ENCODE peak calls at places on chromosomes 5 and 9, in nine cellular contexts. B is endothelial cell of umbilical vein, M is PC-3, I is SK-N-SH, X is OCI-LY7, Y is HCT116, E is mammary epithelial cell, Z is H9, R is GM23248. J is an unnamed sample. For H3K9me3, the result is how much of the 10 kb centered on the place peaks cover.

GRCh38 chr9:89996106-89996505 is 391.3 kb downstream of the GADD45G start:
- DNase-seq in B (no peak), M (no peak), I (no peak), X (no peak), Y (no peak), E (no peak), Z (no peak), R (no peak), J (no peak)

GRCh38 chr9:70111042-70111602 is 67.5 kb downstream of the MAMDC2 start:
- DNase-seq in B (peak), M (peak), I (peak), X (peak), Y (peak), E (peak), Z (peak), R (peak), J (peak)

GRCh38 chr5:150175536-150175935 is 9.0 kb downstream of the CDX1 start:
- DNase-seq in B (peak), M (peak), I (peak), X (peak), Y (peak), E (no peak), Z (peak), R (peak), J (no peak)

GRCh38 chr5:155867531-155868088 is 459.4 kb upstream of the SGCD start:
- DNase-seq in B (no peak), M (no peak), I (no peak), X (no peak), Y (no peak), E (no peak), Z (no peak), R (peak), J (no peak)

GRCh38 chr9:81372628-81373191 is 316.6 kb downstream of the TLE1 start:
- DNase-seq in B (no peak), M (no peak), I (no peak), X (no peak), Y (no peak), E (no peak), Z (no peak), R (no peak), J (no peak)

GRCh38 chr9:109767404-109767803 is 12.6 kb upstream of the PALM2AKAP2 start:
- DNase-seq in B (no peak), M (no peak), I (no peak), X (no peak), Y (no peak), E (no peak), Z (peak), R (no peak), J (no peak)

GRCh38 chr5:40587284-40587882 is 92.3 kb upstream of the PTGER4 start:
- DNase-seq in B (no peak), M (peak), I (no peak), X (no peak), Y (no peak), E (peak), Z (no peak), R (no peak), J (no peak)

GRCh38 chr5:127296321-127296720 is 5.7 kb downstream of the MEGF10 start:
- DNase-seq in B (peak), M (peak), I (no peak), X (no peak), Y (no peak), E (peak), Z (no peak), R (peak), J (no peak)

GRCh38 chr5:25330721-25331120 is 685.9 kb upstream of the CDH10 start:
- DNase-seq in B (no peak), M (no peak), I (no peak), X (no peak), Y (no peak), E (no peak), Z (no peak), R (no peak), J (no peak)

GRCh38 chr9:88364706-88365105 is 23.5 kb upstream of the SPIN1 start:
- DNase-seq in B (no peak), M (no peak), I (no peak), X (no peak), Y (no peak), E (no peak), Z (no peak), R (no peak), J (no peak)

GRCh38 chr9:88355166-88355565 is 33.1 kb upstream of the SPIN1 start:
- DNase-seq in B (no peak), M (peak), I (no peak), X (no peak), Y (peak), E (peak), Z (no peak), R (peak), J (no peak)

GRCh38 chr9:88358743-88359142 is 29.5 kb upstream of the SPIN1 start:
- DNase-seq in B (no peak), M (no peak), I (no peak), X (no peak), Y (no peak), E (no peak), Z (no peak), R (no peak), J (no peak)
- H3K9me3 ChIP-seq in B (under half), M (under half), I (under half), X (under half), Y (under half), E (under half), Z (under half), R (under half), J (under half)

GRCh38 chr9:695252-695651 is 146.2 kb upstream of the DMRT1 start:
- DNase-seq in B (no peak), M (no peak), I (no peak), X (no peak), Y (no peak), E (no peak), Z (no peak), R (no peak), J (no peak)

GRCh38 chr9:694499-695154 is 146.9 kb upstream of the DMRT1 start:
- DNase-seq in B (peak), M (peak), I (no peak), X (no peak), Y (no peak), E (peak), Z (no peak), R (peak), J (no peak)

GRCh38 chr9:698937-699336 is 142.6 kb upstream of the DMRT1 start:
- DNase-seq in B (no peak), M (no peak), I (no peak), X (no peak), Y (no peak), E (no peak), Z (no peak), R (no peak), J (no peak)

GRCh38 chr9:698276-698675 is 143.2 kb upstream of the DMRT1 start:
- DNase-seq in B (peak), M (peak), I (no peak), X (no peak), Y (no peak), E (no peak), Z (no peak), R (peak), J (no peak)

GRCh38 chr9:696332-697090 is 145.0 kb upstream of the DMRT1 start:
- DNase-seq in B (peak), M (peak), I (no peak), X (no peak), Y (no peak), E (no peak), Z (no peak), R (peak), J (no peak)
- H3K4me2 ChIP-seq in B (peak), M (peak), I (peak), X (no peak), Y (no peak), E (peak), Z (no peak), R (peak), J (no peak)

DNA sequence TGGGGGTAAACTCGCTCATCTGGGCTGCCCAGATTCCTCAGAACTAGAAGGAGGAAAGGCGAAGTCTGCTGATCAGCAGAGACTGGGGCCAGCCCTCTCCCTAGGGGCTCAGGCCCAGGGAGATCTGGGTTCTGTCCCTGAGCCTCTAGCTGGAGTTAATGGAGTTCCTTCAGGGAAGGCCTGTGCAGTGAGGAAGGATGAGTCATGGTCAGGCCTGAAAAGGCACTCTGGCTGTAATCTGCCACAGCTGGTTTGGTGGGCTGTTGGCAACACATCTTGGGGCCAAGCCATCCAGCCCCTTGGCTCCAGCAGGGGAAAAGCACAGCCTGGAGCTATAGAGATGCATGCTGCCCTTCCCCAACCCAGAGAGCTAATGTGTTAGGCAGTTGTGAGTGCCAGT is 459.6 kb downstream of the PRELID2 start:
- DNase-seq in B (no peak), M (no peak), I (no peak), X (no peak), Y (no peak), E (no peak), Z (no peak), R (no peak), J (no peak)
- H3K9me3 ChIP-seq in B (under half), M (under half), I (under half), X (under half), Y (under half), E (under half), Z (under half), R (under half), J (under half)

GRCh38 chr5:138966236-138966985 is 91.3 kb upstream of the LRRTM2 start:
- DNase-seq in B (no peak), M (no peak), I (no peak), X (no peak), Y (no peak), E (no peak), Z (no peak), R (peak), J (no peak)
- H3K4me2 ChIP-seq in B (no peak), M (no peak), I (no peak), X (no peak), Y (no peak), E (no peak), Z (no peak), R (no peak), J (no peak)

GRCh38 chr5:18236386-18236785 is 602.1 kb downstream of the TAF11L14 start:
- DNase-seq in B (no peak), M (peak), I (no peak), X (no peak), Y (no peak), E (peak), Z (no peak), R (peak), J (no peak)
- H3K9me3 ChIP-seq in B (under half), M (under half), I (under half), X (under half), Y (under half), E (under half), Z (under half), R (under half), J (under half)

GRCh38 chr9:38622961-38623360 is 2.6 kb upstream of the ANKRD18A start:
- DNase-seq in B (no peak), M (no peak), I (no peak), X (no peak), Y (no peak), E (no peak), Z (no peak), R (no peak), J (no peak)
- H3K4me2 ChIP-seq in B (no peak), M (peak), I (no peak), X (no peak), Y (no peak), E (no peak), Z (no peak), R (no peak), J (no peak)

GRCh38 chr9:113042884-113043657 is 13.5 kb downstream of the ZFP37 start:
- DNase-seq in B (no peak), M (peak), I (no peak), X (no peak), Y (no peak), E (peak), Z (no peak), R (peak), J (no peak)
- H3K9me3 ChIP-seq in B (under half), M (under half), I (half or more), X (half or more), Y (under half), E (half or more), Z (half or more), R (under half), J (under half)

DNA sequence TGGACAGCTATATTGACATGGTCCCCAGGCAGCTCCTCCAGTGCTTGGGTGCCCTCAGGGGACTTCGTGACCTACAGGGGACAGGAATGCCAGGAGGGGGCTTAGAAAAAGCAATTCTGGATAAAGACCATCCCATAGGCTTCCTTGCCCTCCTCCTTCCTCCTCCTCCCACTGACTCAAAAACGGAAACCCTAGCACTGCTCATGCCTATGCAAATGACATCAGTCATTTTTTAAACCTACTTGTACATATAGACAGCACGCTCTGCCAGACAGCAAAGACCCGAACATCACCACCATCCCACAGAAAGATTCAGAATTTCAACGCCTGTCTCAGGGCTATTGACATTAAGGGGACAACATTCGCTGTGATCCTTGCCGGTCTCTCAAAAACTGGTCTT is 11.0 kb downstream of the IGFBPL1 start:
- DNase-seq in B (no peak), M (no peak), I (no peak), X (no peak), Y (no peak), E (no peak), Z (no peak), R (no peak), J (no peak)
- H3K4me2 ChIP-seq in B (no peak), M (no peak), I (no peak), X (no peak), Y (no peak), E (no peak), Z (no peak), R (no peak), J (no peak)